ENCODE peak calls at places on chromosome 9, in eight cellular contexts. One of them, this sample, is unnamed.

GRCh38 chr9:92808726-92809451 is 44.3 kb upstream of the BICD2 start:
- DNase-seq in prostate gland: peak
- DNase-seq in NCI-H2081: peak
- DNase-seq in stimulated activated CD4-positive, alpha-beta T cell treated with anti-CD3 and anti-CD28 coated beads, Interleukin-4, amount 100 ng/mL, for 1 hour: peak
- DNase-seq in kidney tubule cell: peak
- DNase-seq in T-cell: peak
- DNase-seq in colonic mucosa: peak
- DNase-seq in CD4-positive, alpha-beta T cell: peak
- DNase-seq in this sample: peak

GRCh38 chr9:75229605-75230332 is 141.5 kb downstream of the OSTF1 start:
- DNase-seq in prostate gland: peak
- DNase-seq in NCI-H2081: no peak
- DNase-seq in stimulated activated CD4-positive, alpha-beta T cell treated with anti-CD3 and anti-CD28 coated beads, Interleukin-4, amount 100 ng/mL, for 1 hour: no peak
- DNase-seq in kidney tubule cell: peak
- DNase-seq in T-cell: no peak
- DNase-seq in colonic mucosa: peak
- DNase-seq in CD4-positive, alpha-beta T cell: no peak
- DNase-seq in this sample: no peak

GRCh38 chr9:96305171-96305570 is 3.2 kb upstream of the HSD17B3 start:
- DNase-seq in prostate gland: no peak
- DNase-seq in NCI-H2081: no peak
- DNase-seq in stimulated activated CD4-positive, alpha-beta T cell treated with anti-CD3 and anti-CD28 coated beads, Interleukin-4, amount 100 ng/mL, for 1 hour: no peak
- DNase-seq in kidney tubule cell: no peak
- DNase-seq in T-cell: no peak
- DNase-seq in colonic mucosa: no peak
- DNase-seq in CD4-positive, alpha-beta T cell: no peak
- DNase-seq in this sample: no peak

GRCh38 chr9:95037789-95038521 is 279.6 kb downstream of the FANCC start:
- DNase-seq in prostate gland: no peak
- DNase-seq in NCI-H2081: no peak
- DNase-seq in stimulated activated CD4-positive, alpha-beta T cell treated with anti-CD3 and anti-CD28 coated beads, Interleukin-4, amount 100 ng/mL, for 1 hour: no peak
- DNase-seq in kidney tubule cell: peak
- DNase-seq in T-cell: no peak
- DNase-seq in colonic mucosa: no peak
- DNase-seq in CD4-positive, alpha-beta T cell: no peak
- DNase-seq in this sample: no peak

GRCh38 chr9:87445646-87446045 is 52.0 kb upstream of the DAPK1 start:
- DNase-seq in prostate gland: no peak
- DNase-seq in NCI-H2081: no peak
- DNase-seq in stimulated activated CD4-positive, alpha-beta T cell treated with anti-CD3 and anti-CD28 coated beads, Interleukin-4, amount 100 ng/mL, for 1 hour: no peak
- DNase-seq in kidney tubule cell: peak
- DNase-seq in T-cell: no peak
- DNase-seq in colonic mucosa: peak
- DNase-seq in CD4-positive, alpha-beta T cell: no peak
- DNase-seq in this sample: no peak

GRCh38 chr9:21653589-21653988 is 148.8 kb upstream of the MTAP start:
- DNase-seq in prostate gland: no peak
- DNase-seq in NCI-H2081: no peak
- DNase-seq in stimulated activated CD4-positive, alpha-beta T cell treated with anti-CD3 and anti-CD28 coated beads, Interleukin-4, amount 100 ng/mL, for 1 hour: no peak
- DNase-seq in kidney tubule cell: no peak
- DNase-seq in T-cell: no peak
- DNase-seq in colonic mucosa: no peak
- DNase-seq in CD4-positive, alpha-beta T cell: no peak
- DNase-seq in this sample: no peak

GRCh38 chr9:136857606-136858412 is 5.7 kb downstream of the MAMDC4 start:
- DNase-seq in prostate gland: no peak
- DNase-seq in NCI-H2081: no peak
- DNase-seq in stimulated activated CD4-positive, alpha-beta T cell treated with anti-CD3 and anti-CD28 coated beads, Interleukin-4, amount 100 ng/mL, for 1 hour: no peak
- DNase-seq in kidney tubule cell: no peak
- DNase-seq in T-cell: no peak
- DNase-seq in colonic mucosa: peak
- DNase-seq in CD4-positive, alpha-beta T cell: no peak
- DNase-seq in this sample: peak

GRCh38 chr9:64773491-64773931 is 511.5 kb downstream of the FOXD4L5 start:
- DNase-seq in prostate gland: no peak
- DNase-seq in NCI-H2081: no peak
- DNase-seq in stimulated activated CD4-positive, alpha-beta T cell treated with anti-CD3 and anti-CD28 coated beads, Interleukin-4, amount 100 ng/mL, for 1 hour: peak
- DNase-seq in kidney tubule cell: peak
- DNase-seq in T-cell: peak
- DNase-seq in colonic mucosa: peak
- DNase-seq in CD4-positive, alpha-beta T cell: peak
- DNase-seq in this sample: peak

GRCh38 chr9:3842839-3843238 is 317.0 kb upstream of the RFX3 start:
- DNase-seq in prostate gland: no peak
- DNase-seq in NCI-H2081: no peak
- DNase-seq in stimulated activated CD4-positive, alpha-beta T cell treated with anti-CD3 and anti-CD28 coated beads, Interleukin-4, amount 100 ng/mL, for 1 hour: no peak
- DNase-seq in kidney tubule cell: peak
- DNase-seq in T-cell: no peak
- DNase-seq in colonic mucosa: no peak
- DNase-seq in CD4-positive, alpha-beta T cell: no peak
- DNase-seq in this sample: no peak

GRCh38 chr9:34744295-34745221 is 34.6 kb upstream of the CCL21 start:
- DNase-seq in prostate gland: peak
- DNase-seq in NCI-H2081: no peak
- DNase-seq in stimulated activated CD4-positive, alpha-beta T cell treated with anti-CD3 and anti-CD28 coated beads, Interleukin-4, amount 100 ng/mL, for 1 hour: no peak
- DNase-seq in kidney tubule cell: peak
- DNase-seq in T-cell: no peak
- DNase-seq in colonic mucosa: peak
- DNase-seq in CD4-positive, alpha-beta T cell: no peak
- DNase-seq in this sample: no peak

GRCh38 chr9:133048595-133048994 is 13.2 kb upstream of the CEL start:
- DNase-seq in prostate gland: no peak
- DNase-seq in NCI-H2081: peak
- DNase-seq in stimulated activated CD4-positive, alpha-beta T cell treated with anti-CD3 and anti-CD28 coated beads, Interleukin-4, amount 100 ng/mL, for 1 hour: no peak
- DNase-seq in kidney tubule cell: peak
- DNase-seq in T-cell: peak
- DNase-seq in colonic mucosa: no peak
- DNase-seq in CD4-positive, alpha-beta T cell: peak
- DNase-seq in this sample: no peak

GRCh38 chr9:81686614-81687520 is 2.5 kb downstream of the TLE1 start:
- DNase-seq in prostate gland: peak
- DNase-seq in NCI-H2081: peak
- DNase-seq in stimulated activated CD4-positive, alpha-beta T cell treated with anti-CD3 and anti-CD28 coated beads, Interleukin-4, amount 100 ng/mL, for 1 hour: peak
- DNase-seq in kidney tubule cell: peak
- DNase-seq in T-cell: no peak
- DNase-seq in colonic mucosa: peak
- DNase-seq in CD4-positive, alpha-beta T cell: peak
- DNase-seq in this sample: peak

GRCh38 chr9:79308012-79308411 is 263.8 kb upstream of the TLE4 start:
- DNase-seq in prostate gland: no peak
- DNase-seq in NCI-H2081: no peak
- DNase-seq in stimulated activated CD4-positive, alpha-beta T cell treated with anti-CD3 and anti-CD28 coated beads, Interleukin-4, amount 100 ng/mL, for 1 hour: no peak
- DNase-seq in kidney tubule cell: no peak
- DNase-seq in T-cell: no peak
- DNase-seq in colonic mucosa: no peak
- DNase-seq in CD4-positive, alpha-beta T cell: no peak
- DNase-seq in this sample: no peak

GRCh38 chr9:14480561-14480960 is 166.6 kb upstream of the NFIB start:
- DNase-seq in prostate gland: no peak
- DNase-seq in NCI-H2081: peak
- DNase-seq in stimulated activated CD4-positive, alpha-beta T cell treated with anti-CD3 and anti-CD28 coated beads, Interleukin-4, amount 100 ng/mL, for 1 hour: no peak
- DNase-seq in kidney tubule cell: no peak
- DNase-seq in T-cell: no peak
- DNase-seq in colonic mucosa: no peak
- DNase-seq in CD4-positive, alpha-beta T cell: no peak
- DNase-seq in this sample: no peak

GRCh38 chr9:4507306-4507705 is 17.0 kb downstream of the SLC1A1 start:
- DNase-seq in prostate gland: no peak
- DNase-seq in NCI-H2081: no peak
- DNase-seq in stimulated activated CD4-positive, alpha-beta T cell treated with anti-CD3 and anti-CD28 coated beads, Interleukin-4, amount 100 ng/mL, for 1 hour: no peak
- DNase-seq in kidney tubule cell: peak
- DNase-seq in T-cell: no peak
- DNase-seq in colonic mucosa: no peak
- DNase-seq in CD4-positive, alpha-beta T cell: no peak
- DNase-seq in this sample: no peak

GRCh38 chr9:127524373-127524772 is 73.1 kb downstream of the LRSAM1 start:
- DNase-seq in prostate gland: no peak
- DNase-seq in NCI-H2081: no peak
- DNase-seq in stimulated activated CD4-positive, alpha-beta T cell treated with anti-CD3 and anti-CD28 coated beads, Interleukin-4, amount 100 ng/mL, for 1 hour: no peak
- DNase-seq in kidney tubule cell: peak
- DNase-seq in T-cell: no peak
- DNase-seq in colonic mucosa: no peak
- DNase-seq in CD4-positive, alpha-beta T cell: no peak
- DNase-seq in this sample: no peak

GRCh38 chr9:107340920-107341632 is 58.0 kb downstream of the RAD23B start:
- DNase-seq in prostate gland: peak
- DNase-seq in NCI-H2081: peak
- DNase-seq in stimulated activated CD4-positive, alpha-beta T cell treated with anti-CD3 and anti-CD28 coated beads, Interleukin-4, amount 100 ng/mL, for 1 hour: peak
- DNase-seq in kidney tubule cell: peak
- DNase-seq in T-cell: peak
- DNase-seq in colonic mucosa: peak
- DNase-seq in CD4-positive, alpha-beta T cell: peak
- DNase-seq in this sample: peak

GRCh38 chr9:124843635-124844034 is 9.6 kb upstream of the WDR38 start:
- DNase-seq in prostate gland: no peak
- DNase-seq in NCI-H2081: no peak
- DNase-seq in stimulated activated CD4-positive, alpha-beta T cell treated with anti-CD3 and anti-CD28 coated beads, Interleukin-4, amount 100 ng/mL, for 1 hour: no peak
- DNase-seq in kidney tubule cell: no peak
- DNase-seq in T-cell: no peak
- DNase-seq in colonic mucosa: no peak
- DNase-seq in CD4-positive, alpha-beta T cell: no peak
- DNase-seq in this sample: no peak

GRCh38 chr9:122848256-122848943 is 20.0 kb upstream of the PDCL start:
- DNase-seq in prostate gland: no peak
- DNase-seq in NCI-H2081: no peak
- DNase-seq in stimulated activated CD4-positive, alpha-beta T cell treated with anti-CD3 and anti-CD28 coated beads, Interleukin-4, amount 100 ng/mL, for 1 hour: no peak
- DNase-seq in kidney tubule cell: no peak
- DNase-seq in T-cell: no peak
- DNase-seq in colonic mucosa: no peak
- DNase-seq in CD4-positive, alpha-beta T cell: no peak
- DNase-seq in this sample: no peak

GRCh38 chr9:127683723-127684122 is 23.1 kb upstream of the CFAP157 start:
- DNase-seq in prostate gland: no peak
- DNase-seq in NCI-H2081: no peak
- DNase-seq in stimulated activated CD4-positive, alpha-beta T cell treated with anti-CD3 and anti-CD28 coated beads, Interleukin-4, amount 100 ng/mL, for 1 hour: no peak
- DNase-seq in kidney tubule cell: peak
- DNase-seq in T-cell: no peak
- DNase-seq in colonic mucosa: no peak
- DNase-seq in CD4-positive, alpha-beta T cell: no peak
- DNase-seq in this sample: no peak

GRCh38 chr9:8858250-8859161 is 1058.9 kb upstream of the DMAC1 start:
- DNase-seq in prostate gland: no peak
- DNase-seq in NCI-H2081: no peak
- DNase-seq in stimulated activated CD4-positive, alpha-beta T cell treated with anti-CD3 and anti-CD28 coated beads, Interleukin-4, amount 100 ng/mL, for 1 hour: no peak
- DNase-seq in kidney tubule cell: no peak
- DNase-seq in T-cell: no peak
- DNase-seq in colonic mucosa: peak
- DNase-seq in CD4-positive, alpha-beta T cell: no peak
- DNase-seq in this sample: peak

GRCh38 chr9:77464591-77465125 is 183.5 kb downstream of the GNA14 start:
- DNase-seq in prostate gland: no peak
- DNase-seq in NCI-H2081: no peak
- DNase-seq in stimulated activated CD4-positive, alpha-beta T cell treated with anti-CD3 and anti-CD28 coated beads, Interleukin-4, amount 100 ng/mL, for 1 hour: no peak
- DNase-seq in kidney tubule cell: no peak
- DNase-seq in T-cell: no peak
- DNase-seq in colonic mucosa: no peak
- DNase-seq in CD4-positive, alpha-beta T cell: no peak
- DNase-seq in this sample: no peak

GRCh38 chr9:136799854-136800657 is 3.9 kb downstream of the CCDC183 start:
- DNase-seq in prostate gland: peak
- DNase-seq in NCI-H2081: peak
- DNase-seq in stimulated activated CD4-positive, alpha-beta T cell treated with anti-CD3 and anti-CD28 coated beads, Interleukin-4, amount 100 ng/mL, for 1 hour: peak
- DNase-seq in kidney tubule cell: peak
- DNase-seq in T-cell: peak
- DNase-seq in colonic mucosa: peak
- DNase-seq in CD4-positive, alpha-beta T cell: peak
- DNase-seq in this sample: peak

GRCh38 chr9:70069734-70070133 is 26.1 kb downstream of the MAMDC2 start:
- DNase-seq in prostate gland: no peak
- DNase-seq in NCI-H2081: no peak
- DNase-seq in stimulated activated CD4-positive, alpha-beta T cell treated with anti-CD3 and anti-CD28 coated beads, Interleukin-4, amount 100 ng/mL, for 1 hour: no peak
- DNase-seq in kidney tubule cell: no peak
- DNase-seq in T-cell: no peak
- DNase-seq in colonic mucosa: no peak
- DNase-seq in CD4-positive, alpha-beta T cell: no peak
- DNase-seq in this sample: no peak

GRCh38 chr9:135010921-135011320 is 76.5 kb upstream of the OLFM1 start:
- DNase-seq in prostate gland: no peak
- DNase-seq in NCI-H2081: no peak
- DNase-seq in stimulated activated CD4-positive, alpha-beta T cell treated with anti-CD3 and anti-CD28 coated beads, Interleukin-4, amount 100 ng/mL, for 1 hour: no peak
- DNase-seq in kidney tubule cell: no peak
- DNase-seq in T-cell: no peak
- DNase-seq in colonic mucosa: no peak
- DNase-seq in CD4-positive, alpha-beta T cell: no peak
- DNase-seq in this sample: no peak

GRCh38 chr9:133125706-133126696 is 5.0 kb upstream of the RALGDS start:
- DNase-seq in prostate gland: peak
- DNase-seq in NCI-H2081: no peak
- DNase-seq in stimulated activated CD4-positive, alpha-beta T cell treated with anti-CD3 and anti-CD28 coated beads, Interleukin-4, amount 100 ng/mL, for 1 hour: no peak
- DNase-seq in kidney tubule cell: no peak
- DNase-seq in T-cell: no peak
- DNase-seq in colonic mucosa: no peak
- DNase-seq in CD4-positive, alpha-beta T cell: no peak
- DNase-seq in this sample: no peak

GRCh38 chr9:35547889-35548418 is 57.1 kb upstream of the TESK1 start:
- DNase-seq in prostate gland: no peak
- DNase-seq in NCI-H2081: no peak
- DNase-seq in stimulated activated CD4-positive, alpha-beta T cell treated with anti-CD3 and anti-CD28 coated beads, Interleukin-4, amount 100 ng/mL, for 1 hour: no peak
- DNase-seq in kidney tubule cell: no peak
- DNase-seq in T-cell: no peak
- DNase-seq in colonic mucosa: no peak
- DNase-seq in CD4-positive, alpha-beta T cell: no peak
- DNase-seq in this sample: no peak

GRCh38 chr9:136631038-136632000 is 31.4 kb upstream of the EGFL7 start:
- DNase-seq in prostate gland: peak
- DNase-seq in NCI-H2081: peak
- DNase-seq in stimulated activated CD4-positive, alpha-beta T cell treated with anti-CD3 and anti-CD28 coated beads, Interleukin-4, amount 100 ng/mL, for 1 hour: peak
- DNase-seq in kidney tubule cell: peak
- DNase-seq in T-cell: peak
- DNase-seq in colonic mucosa: peak
- DNase-seq in CD4-positive, alpha-beta T cell: peak
- DNase-seq in this sample: peak

GRCh38 chr9:79195904-79196303 is 375.9 kb upstream of the TLE4 start:
- DNase-seq in prostate gland: no peak
- DNase-seq in NCI-H2081: no peak
- DNase-seq in stimulated activated CD4-positive, alpha-beta T cell treated with anti-CD3 and anti-CD28 coated beads, Interleukin-4, amount 100 ng/mL, for 1 hour: no peak
- DNase-seq in kidney tubule cell: no peak
- DNase-seq in T-cell: no peak
- DNase-seq in colonic mucosa: no peak
- DNase-seq in CD4-positive, alpha-beta T cell: no peak
- DNase-seq in this sample: no peak

GRCh38 chr9:137872296-137872695 is 5.3 kb upstream of the CACNA1B start:
- DNase-seq in prostate gland: no peak
- DNase-seq in NCI-H2081: no peak
- DNase-seq in stimulated activated CD4-positive, alpha-beta T cell treated with anti-CD3 and anti-CD28 coated beads, Interleukin-4, amount 100 ng/mL, for 1 hour: no peak
- DNase-seq in kidney tubule cell: no peak
- DNase-seq in T-cell: no peak
- DNase-seq in colonic mucosa: no peak
- DNase-seq in CD4-positive, alpha-beta T cell: no peak
- DNase-seq in this sample: no peak

This sample was measured in HAP-1.